ENCODE peak calls at places on chromosomes 16 and 17, in seven cellular contexts. One of them, this sample, is unnamed.

GRCh38 chr17:57215317-57215716 is 41.0 kb upstream of the MSI2 start:
- DNase-seq in dorsolateral prefrontal cortex: no peak
- DNase-seq in AG09319: no peak
- DNase-seq in omental fat pad: no peak
- DNase-seq in HL-60: no peak
- DNase-seq in gastrocnemius medialis: peak; percentile 5
- DNase-seq in CD8-positive, alpha-beta T cell: no peak
- DNase-seq in this sample: no peak

GRCh38 chr16:53925011-53925410 is 221.1 kb downstream of the FTO start:
- DNase-seq in gastrocnemius medialis: no peak
- DNase-seq in dorsolateral prefrontal cortex: no peak
- DNase-seq in HL-60: peak; percentile 22
- DNase-seq in CD8-positive, alpha-beta T cell: no peak
- DNase-seq in omental fat pad: no peak
- DNase-seq in AG09319: no peak
- DNase-seq in this sample: no peak

GRCh38 chr16:22813223-22813945 is 578 bp upstream of the HS3ST2 start:
- DNase-seq in CD8-positive, alpha-beta T cell: no peak
- DNase-seq in gastrocnemius medialis: no peak
- DNase-seq in AG09319: no peak
- DNase-seq in HL-60: peak; percentile 51
- DNase-seq in dorsolateral prefrontal cortex: peak; percentile 42
- DNase-seq in omental fat pad: no peak
- DNase-seq in this sample: no peak

GRCh38 chr17:17696871-17697633 is 15.8 kb downstream of the RAI1 start:
- DNase-seq in dorsolateral prefrontal cortex: no peak
- DNase-seq in gastrocnemius medialis: no peak
- DNase-seq in AG09319: no peak
- DNase-seq in CD8-positive, alpha-beta T cell: no peak
- DNase-seq in HL-60: no peak
- DNase-seq in omental fat pad: no peak
- DNase-seq in this sample: no peak

GRCh38 chr17:16037636-16038035 is 38.0 kb downstream of the TTC19 start:
- DNase-seq in CD8-positive, alpha-beta T cell: no peak
- DNase-seq in AG09319: no peak
- DNase-seq in dorsolateral prefrontal cortex: no peak
- DNase-seq in gastrocnemius medialis: no peak
- DNase-seq in HL-60: no peak
- DNase-seq in omental fat pad: no peak
- DNase-seq in this sample: no peak

GRCh38 chr16:47519543-47519942 is 58.4 kb downstream of the PHKB start:
- DNase-seq in omental fat pad: no peak
- DNase-seq in AG09319: no peak
- DNase-seq in CD8-positive, alpha-beta T cell: no peak
- DNase-seq in gastrocnemius medialis: no peak
- DNase-seq in dorsolateral prefrontal cortex: no peak
- DNase-seq in HL-60: no peak
- DNase-seq in this sample: no peak

GRCh38 chr17:49193513-49194296 is 16.7 kb downstream of the GNGT2 start:
- DNase-seq in dorsolateral prefrontal cortex: peak; percentile 82
- DNase-seq in omental fat pad: peak; percentile 43
- DNase-seq in gastrocnemius medialis: no peak
- DNase-seq in CD8-positive, alpha-beta T cell: no peak
- DNase-seq in AG09319: peak; percentile 16
- DNase-seq in HL-60: peak; percentile 69
- DNase-seq in this sample: peak; percentile 23

GRCh38 chr17:1431631-1432104 is 24.4 kb downstream of the CRK start:
- DNase-seq in gastrocnemius medialis: no peak
- DNase-seq in AG09319: no peak
- DNase-seq in dorsolateral prefrontal cortex: no peak
- DNase-seq in omental fat pad: no peak
- DNase-seq in HL-60: no peak
- DNase-seq in CD8-positive, alpha-beta T cell: no peak
- DNase-seq in this sample: no peak

GRCh38 chr16:88561485-88562369 is 8.5 kb upstream of the ZC3H18 start:
- DNase-seq in gastrocnemius medialis: no peak
- DNase-seq in dorsolateral prefrontal cortex: peak; percentile 62
- DNase-seq in HL-60: peak; percentile 8
- DNase-seq in AG09319: peak; percentile 16
- DNase-seq in omental fat pad: no peak
- DNase-seq in CD8-positive, alpha-beta T cell: peak; percentile 59
- DNase-seq in this sample: peak; percentile 65

GRCh38 chr16:71249399-71249798 is 18.9 kb upstream of the HYDIN start:
- DNase-seq in AG09319: no peak
- DNase-seq in dorsolateral prefrontal cortex: no peak
- DNase-seq in HL-60: peak; percentile 35
- DNase-seq in omental fat pad: no peak
- DNase-seq in gastrocnemius medialis: no peak
- DNase-seq in CD8-positive, alpha-beta T cell: no peak
- DNase-seq in this sample: no peak

GRCh38 chr17:80214012-80214877 is 5.9 kb downstream of the SGSH start:
- DNase-seq in dorsolateral prefrontal cortex: no peak
- DNase-seq in AG09319: no peak
- DNase-seq in CD8-positive, alpha-beta T cell: no peak
- DNase-seq in gastrocnemius medialis: no peak
- DNase-seq in omental fat pad: no peak
- DNase-seq in HL-60: no peak
- DNase-seq in this sample: no peak

GRCh38 chr16:67399218-67399733 is 6.0 kb upstream of the TPPP3 start:
- DNase-seq in gastrocnemius medialis: no peak
- DNase-seq in HL-60: peak; percentile 36
- DNase-seq in dorsolateral prefrontal cortex: no peak
- DNase-seq in omental fat pad: no peak
- DNase-seq in CD8-positive, alpha-beta T cell: peak; percentile 45
- DNase-seq in AG09319: no peak
- DNase-seq in this sample: peak; percentile 83

GRCh38 chr17:19338031-19338990 is 24.2 kb downstream of the B9D1 start:
- DNase-seq in omental fat pad: no peak
- DNase-seq in HL-60: peak; percentile 57
- DNase-seq in gastrocnemius medialis: peak; percentile 38
- DNase-seq in dorsolateral prefrontal cortex: no peak
- DNase-seq in CD8-positive, alpha-beta T cell: peak; percentile 66
- DNase-seq in AG09319: no peak
- DNase-seq in this sample: peak; percentile 60

GRCh38 chr17:31274252-31274651 is 22.8 kb downstream of the OMG start:
- DNase-seq in HL-60: peak; percentile 68
- DNase-seq in CD8-positive, alpha-beta T cell: no peak
- DNase-seq in dorsolateral prefrontal cortex: no peak
- DNase-seq in omental fat pad: no peak
- DNase-seq in gastrocnemius medialis: no peak
- DNase-seq in AG09319: peak; percentile 29
- DNase-seq in this sample: no peak

GRCh38 chr17:41910701-41911391 is 7.9 kb downstream of the ACLY start:
- DNase-seq in dorsolateral prefrontal cortex: no peak
- DNase-seq in HL-60: no peak
- DNase-seq in CD8-positive, alpha-beta T cell: no peak
- DNase-seq in omental fat pad: no peak
- DNase-seq in gastrocnemius medialis: no peak
- DNase-seq in AG09319: peak; percentile 90
- DNase-seq in this sample: no peak

GRCh38 chr16:52805559-52806168 is 247.0 kb downstream of the CHD9NB start:
- DNase-seq in CD8-positive, alpha-beta T cell: no peak
- DNase-seq in HL-60: no peak
- DNase-seq in AG09319: no peak
- DNase-seq in omental fat pad: no peak
- DNase-seq in gastrocnemius medialis: no peak
- DNase-seq in dorsolateral prefrontal cortex: no peak
- DNase-seq in this sample: no peak

GRCh38 chr16:18792836-18793433 is 2.8 kb upstream of the RPS15A start:
- DNase-seq in AG09319: no peak
- DNase-seq in HL-60: no peak
- DNase-seq in gastrocnemius medialis: no peak
- DNase-seq in omental fat pad: no peak
- DNase-seq in dorsolateral prefrontal cortex: no peak
- DNase-seq in CD8-positive, alpha-beta T cell: no peak
- DNase-seq in this sample: no peak

GRCh38 chr17:37017355-37017754 is 68.6 kb downstream of the AATF start:
- DNase-seq in dorsolateral prefrontal cortex: no peak
- DNase-seq in AG09319: no peak
- DNase-seq in HL-60: no peak
- DNase-seq in CD8-positive, alpha-beta T cell: no peak
- DNase-seq in omental fat pad: no peak
- DNase-seq in gastrocnemius medialis: no peak
- DNase-seq in this sample: no peak
- TF ChIP-seq CTCF in dorsolateral prefrontal cortex: no peak
- TF ChIP-seq CTCF in AG09319: no peak
- TF ChIP-seq CTCF in HL-60: no peak
- TF ChIP-seq CTCF in CD8-positive, alpha-beta T cell: no peak
- TF ChIP-seq CTCF in omental fat pad: no peak
- TF ChIP-seq CTCF in gastrocnemius medialis: no peak
- TF ChIP-seq CTCF in this sample: no peak

GRCh38 chr17:3475812-3476686 is at the start of gene ASPA:
- DNase-seq in CD8-positive, alpha-beta T cell: no peak
- DNase-seq in HL-60: no peak
- DNase-seq in AG09319: no peak
- DNase-seq in omental fat pad: no peak
- DNase-seq in gastrocnemius medialis: no peak
- DNase-seq in dorsolateral prefrontal cortex: no peak
- DNase-seq in this sample: no peak
- TF ChIP-seq CTCF in CD8-positive, alpha-beta T cell: no peak
- TF ChIP-seq CTCF in HL-60: no peak
- TF ChIP-seq CTCF in AG09319: no peak
- TF ChIP-seq CTCF in omental fat pad: no peak
- TF ChIP-seq CTCF in gastrocnemius medialis: no peak
- TF ChIP-seq CTCF in dorsolateral prefrontal cortex: no peak
- TF ChIP-seq CTCF in this sample: no peak

GRCh38 chr17:67246398-67246647 is 1.3 kb upstream of the HELZ start:
- DNase-seq in omental fat pad: no peak
- DNase-seq in gastrocnemius medialis: no peak
- DNase-seq in HL-60: no peak
- DNase-seq in dorsolateral prefrontal cortex: no peak
- DNase-seq in CD8-positive, alpha-beta T cell: no peak
- DNase-seq in AG09319: no peak
- DNase-seq in this sample: no peak
- TF ChIP-seq CTCF in omental fat pad: no peak
- TF ChIP-seq CTCF in gastrocnemius medialis: no peak
- TF ChIP-seq CTCF in HL-60: no peak
- TF ChIP-seq CTCF in dorsolateral prefrontal cortex: no peak
- TF ChIP-seq CTCF in CD8-positive, alpha-beta T cell: no peak
- TF ChIP-seq CTCF in AG09319: no peak
- TF ChIP-seq CTCF in this sample: no peak

DNA sequence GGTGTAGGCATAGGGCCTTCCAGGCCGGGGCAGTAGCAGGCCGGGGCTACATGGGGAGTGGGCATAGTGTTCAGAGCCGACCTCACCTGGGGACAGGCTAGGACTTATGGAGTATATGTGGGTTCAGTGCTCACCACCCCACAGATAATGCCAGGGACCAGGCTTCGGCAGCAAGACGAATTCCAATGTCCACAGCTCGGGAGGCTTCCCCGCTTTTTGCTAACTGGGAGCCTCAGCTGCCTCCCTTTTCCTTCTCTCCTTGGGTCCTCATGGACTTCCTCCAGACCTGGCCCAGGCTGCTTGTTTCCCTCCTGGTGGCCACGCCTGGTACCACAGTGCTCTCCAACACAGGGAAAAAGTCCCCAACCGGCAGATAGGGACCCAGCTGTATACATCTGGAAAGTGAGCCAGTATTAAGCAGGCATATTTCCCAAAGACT is 20.1 kb upstream of the SLC46A1 start:
- DNase-seq in HL-60: no peak
- DNase-seq in gastrocnemius medialis: no peak
- DNase-seq in omental fat pad: no peak
- DNase-seq in AG09319: no peak
- DNase-seq in CD8-positive, alpha-beta T cell: no peak
- DNase-seq in dorsolateral prefrontal cortex: no peak
- DNase-seq in this sample: peak; percentile 56
- TF ChIP-seq CTCF in HL-60: peak; percentile 4
- TF ChIP-seq CTCF in gastrocnemius medialis: no peak
- TF ChIP-seq CTCF in omental fat pad: no peak
- TF ChIP-seq CTCF in AG09319: peak; percentile 9
- TF ChIP-seq CTCF in CD8-positive, alpha-beta T cell: no peak
- TF ChIP-seq CTCF in dorsolateral prefrontal cortex: no peak
- TF ChIP-seq CTCF in this sample: no peak

GRCh38 chr17:13365331-13365730 is 236.4 kb downstream of the HS3ST3A1 start:
- DNase-seq in omental fat pad: no peak
- DNase-seq in HL-60: no peak
- DNase-seq in AG09319: no peak
- DNase-seq in dorsolateral prefrontal cortex: no peak
- DNase-seq in CD8-positive, alpha-beta T cell: no peak
- DNase-seq in gastrocnemius medialis: no peak
- DNase-seq in this sample: no peak
- TF ChIP-seq CTCF in omental fat pad: no peak
- TF ChIP-seq CTCF in HL-60: no peak
- TF ChIP-seq CTCF in AG09319: no peak
- TF ChIP-seq CTCF in dorsolateral prefrontal cortex: no peak
- TF ChIP-seq CTCF in CD8-positive, alpha-beta T cell: no peak
- TF ChIP-seq CTCF in gastrocnemius medialis: no peak
- TF ChIP-seq CTCF in this sample: no peak

GRCh38 chr17:74086992-74087391 is 116.5 kb upstream of the RPL38 start:
- DNase-seq in HL-60: no peak
- DNase-seq in gastrocnemius medialis: no peak
- DNase-seq in AG09319: no peak
- DNase-seq in dorsolateral prefrontal cortex: no peak
- DNase-seq in omental fat pad: no peak
- DNase-seq in CD8-positive, alpha-beta T cell: no peak
- DNase-seq in this sample: no peak

GRCh38 chr17:74094651-74095050 is 108.8 kb upstream of the RPL38 start:
- DNase-seq in HL-60: no peak
- DNase-seq in AG09319: no peak
- DNase-seq in dorsolateral prefrontal cortex: no peak
- DNase-seq in omental fat pad: no peak
- DNase-seq in gastrocnemius medialis: no peak
- DNase-seq in CD8-positive, alpha-beta T cell: no peak
- DNase-seq in this sample: no peak

GRCh38 chr17:74085434-74085833 is 118.0 kb upstream of the RPL38 start:
- DNase-seq in dorsolateral prefrontal cortex: no peak
- DNase-seq in CD8-positive, alpha-beta T cell: no peak
- DNase-seq in HL-60: no peak
- DNase-seq in gastrocnemius medialis: no peak
- DNase-seq in omental fat pad: no peak
- DNase-seq in AG09319: no peak
- DNase-seq in this sample: no peak

DNA sequence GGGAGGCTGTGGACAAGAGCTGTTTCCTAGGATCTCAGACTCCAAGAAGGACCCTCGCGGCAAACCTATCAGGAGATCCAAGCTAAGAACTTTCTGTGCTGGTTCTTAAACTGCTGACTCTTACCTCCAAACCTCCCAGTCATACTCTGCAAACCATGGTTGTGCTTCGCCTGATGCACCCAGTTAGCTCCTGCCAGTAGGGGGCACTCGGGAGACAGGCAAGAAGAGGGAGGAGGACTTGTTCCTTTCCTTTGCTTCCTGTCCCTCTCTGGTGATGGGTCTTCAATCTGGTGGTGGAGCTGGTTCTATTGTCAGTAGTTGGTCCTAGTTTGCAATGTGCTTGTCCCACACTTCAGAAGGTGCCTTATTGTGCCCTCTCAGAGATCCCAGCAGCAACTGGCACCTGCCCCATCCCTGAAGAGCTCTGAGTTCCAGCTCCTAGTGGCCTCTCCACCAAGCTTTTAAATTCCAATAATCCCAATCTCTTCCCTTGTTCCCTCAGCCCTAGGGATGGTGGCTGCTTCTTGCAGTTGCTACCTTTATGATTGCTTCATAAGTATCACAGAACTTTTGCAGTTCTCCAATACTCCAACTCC is 113.5 kb upstream of the RPL38 start:
- DNase-seq in dorsolateral prefrontal cortex: no peak
- DNase-seq in omental fat pad: no peak
- DNase-seq in gastrocnemius medialis: no peak
- DNase-seq in AG09319: no peak
- DNase-seq in HL-60: peak; percentile 71
- DNase-seq in CD8-positive, alpha-beta T cell: no peak
- DNase-seq in this sample: peak; percentile 87
- TF ChIP-seq CTCF in dorsolateral prefrontal cortex: peak; percentile 45
- TF ChIP-seq CTCF in omental fat pad: no peak
- TF ChIP-seq CTCF in gastrocnemius medialis: no peak
- TF ChIP-seq CTCF in AG09319: peak; percentile 47
- TF ChIP-seq CTCF in HL-60: peak; percentile 90
- TF ChIP-seq CTCF in CD8-positive, alpha-beta T cell: no peak
- TF ChIP-seq CTCF in this sample: peak; percentile 52

This sample was measured in Calu3.